ENCODE peak calls at places on chromosomes 12 and 14, in six cellular contexts. Z, R, J, E, L and F are unnamed samples.

GRCh38 chr14:25042362-25043299 is 7.3 kb downstream of the STXBP6 start:
- DNase-seq in L (peak; percentile 44), Z (no peak), J (peak; percentile 73), R (no peak), E (no peak), F (peak; percentile 54)

GRCh38 chr12:30823140-30823669 is 68.5 kb upstream of the CAPRIN2 start:
- DNase-seq in Z (no peak), J (peak; percentile 32), E (peak; percentile 76), R (no peak), L (no peak), F (no peak)

GRCh38 chr12:55718020-55718419 is 2.2 kb upstream of the RDH5 start:
- DNase-seq in L (peak; percentile 50), J (no peak), E (peak; percentile 76), Z (no peak), R (no peak), F (no peak)

GRCh38 chr12:3084742-3085141 is 7.6 kb downstream of the TSPAN9 start:
- DNase-seq in E (no peak), Z (no peak), J (no peak), L (no peak), R (no peak), F (no peak)

GRCh38 chr12:48351022-48351708 is 446 bp upstream of the ZNF641 start:
- DNase-seq in J (peak; percentile 66), Z (no peak), E (peak; percentile 91), R (no peak), L (peak; percentile 76), F (peak; percentile 66)

GRCh38 chr14:23829736-23830474 is 123.7 kb upstream of the DHRS4 start:
- DNase-seq in R (peak; percentile 84), J (peak; percentile 88), L (peak; percentile 94), E (no peak), Z (no peak), F (peak; percentile 93)

GRCh38 chr12:102347761-102348160 is 132.6 kb downstream of the IGF1 start:
- DNase-seq in L (no peak), E (no peak), J (no peak), Z (no peak), R (peak; percentile 1), F (no peak)

GRCh38 chr12:15892645-15893259 is 10.6 kb downstream of the STRAP start:
- DNase-seq in L (no peak), E (no peak), R (no peak), Z (no peak), J (no peak), F (no peak)

GRCh38 chr12:13114251-13115052 is 11.0 kb upstream of the GSG1 start:
- DNase-seq in E (no peak), L (no peak), J (no peak), Z (no peak), R (no peak), F (no peak)

GRCh38 chr12:122366685-122367475 is 55.6 kb downstream of the CLIP1 start:
- DNase-seq in L (peak; percentile 97), E (no peak), J (peak; percentile 96), R (peak; percentile 94), Z (no peak), F (peak; percentile 85)

GRCh38 chr12:113955109-113955970 is 10.8 kb downstream of the RBM19 start:
- DNase-seq in Z (no peak), E (no peak), L (peak; percentile 1), R (no peak), J (peak; percentile 17), F (no peak)

GRCh38 chr12:1800646-1801284 is 19.6 kb upstream of the LRTM2 start:
- DNase-seq in E (peak; percentile 72), J (peak; percentile 66), Z (no peak), L (no peak), R (no peak), F (no peak)

GRCh38 chr12:40001406-40001805 is 104.5 kb downstream of the SLC2A13 start:
- DNase-seq in E (no peak), J (no peak), Z (no peak), L (no peak), R (no peak), F (no peak)

GRCh38 chr12:45183263-45183662 is 32.6 kb upstream of the ANO6 start:
- DNase-seq in Z (no peak), E (no peak), L (no peak), R (no peak), J (peak; percentile 36), F (peak; percentile 49)

GRCh38 chr14:24275524-24276139 is 4.2 kb upstream of the RABGGTA start:
- DNase-seq in L (no peak), J (no peak), R (no peak), E (peak; percentile 40), Z (no peak), F (no peak)

GRCh38 chr14:97420211-97420610 is 623.0 kb downstream of the VRK1 start:
- DNase-seq in E (no peak), R (no peak), J (no peak), Z (no peak), L (no peak), F (no peak)

GRCh38 chr12:104480826-104481457 is 24.2 kb downstream of the CHST11 start:
- DNase-seq in Z (no peak), J (peak; percentile 91), R (peak; percentile 26), L (no peak), E (no peak), F (peak; percentile 89)